ENCODE peak calls at places on chromosomes 1 and 21, in four cellular contexts. M is GM12878, B is K562, C is HCT116. Q is an unnamed sample.

GRCh38 chr1:113190930-113191329 is 117.9 kb downstream of the LRIG2 start:
- DNase-seq in B (no peak), M (no peak), C (no peak), Q (no peak)

GRCh38 chr21:46156378-46156645 is 933 bp upstream of the FTCD start:
- DNase-seq in M (no peak), C (no peak), B (no peak), Q (no peak)

GRCh38 chr1:231628207-231628876 is 1.8 kb downstream of the DISC1 start:
- DNase-seq in M (no peak), B (no peak), C (no peak), Q (no peak)

GRCh38 chr1:170296211-170296610 is 150.5 kb downstream of the NTMT2 start:
- DNase-seq in B (no peak), M (no peak), C (no peak), Q (no peak)

GRCh38 chr1:69911301-69911801 is 294.0 kb downstream of the LRRC40 start:
- DNase-seq in C (no peak), M (no peak), B (no peak), Q (no peak)

GRCh38 chr1:93716974-93717373 is 35.3 kb upstream of the BCAR3 start:
- DNase-seq in M (no peak), C (no peak), B (peak; percentile 23), Q (no peak)

GRCh38 chr1:3457910-3458621 is 3.6 kb downstream of the ARHGEF16 start:
- DNase-seq in B (no peak), M (no peak), C (no peak), Q (no peak)

GRCh38 chr1:223641523-223642039 is 23.9 kb downstream of the CAPN8 start:
- DNase-seq in C (no peak), B (no peak), M (no peak), Q (no peak)

GRCh38 chr1:216723274-216723780 is at the start of gene ESRRG:
- DNase-seq in C (no peak), M (no peak), B (no peak), Q (no peak)

GRCh38 chr1:89865498-89866385 is 44.9 kb downstream of the LRRC8D start:
- DNase-seq in B (no peak), M (no peak), C (peak; percentile 64), Q (no peak)

GRCh38 chr21:36690637-36691538 is 8.0 kb upstream of the SIM2 start:
- DNase-seq in M (no peak), C (no peak), B (no peak), Q (no peak)

GRCh38 chr1:109396971-109397370 is 747 bp downstream of the SORT1 start:
- DNase-seq in C (no peak), M (no peak), B (peak; percentile 65), Q (peak; percentile 9)

GRCh38 chr21:46081862-46082637 is 15.9 kb upstream of the COL6A2 start:
- DNase-seq in M (no peak), C (no peak), B (no peak), Q (no peak)

DNA sequence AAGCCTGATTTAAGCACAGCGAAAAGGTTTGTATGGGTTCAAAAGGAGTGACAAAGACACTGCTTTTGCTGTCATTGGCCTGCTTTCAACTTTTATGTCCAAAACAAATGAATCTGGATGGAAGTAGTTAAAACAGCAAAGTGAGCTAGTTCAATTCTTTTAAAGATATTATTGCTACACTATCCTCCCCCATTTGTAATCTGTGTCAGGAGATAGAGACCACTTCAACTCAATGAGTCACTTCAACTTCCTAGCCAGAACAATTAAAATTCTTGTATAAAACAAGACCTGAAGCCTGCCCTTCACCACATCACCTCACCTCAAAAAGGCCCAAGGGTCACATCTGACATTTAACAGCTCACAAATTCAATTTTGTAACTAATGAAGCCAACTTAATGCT is 364.1 kb upstream of the LYPLAL1 start:
- DNase-seq in M (no peak), B (no peak), C (no peak), Q (no peak)
- TF ChIP-seq JUND in M (no peak), B (no peak), C (no peak), Q (no peak)

GRCh38 chr1:195105281-195105680 is 1503.0 kb downstream of the KCNT2 start:
- DNase-seq in B (no peak), C (no peak), M (no peak), Q (no peak)
- TF ChIP-seq JUND in B (no peak), C (no peak), M (no peak), Q (no peak)

GRCh38 chr1:46611691-46612221 is 4.9 kb downstream of the MOB3C start:
- DNase-seq in B (no peak), M (no peak), C (no peak), Q (no peak)
- TF ChIP-seq JUND in B (no peak), M (no peak), C (no peak), Q (no peak)

DNA sequence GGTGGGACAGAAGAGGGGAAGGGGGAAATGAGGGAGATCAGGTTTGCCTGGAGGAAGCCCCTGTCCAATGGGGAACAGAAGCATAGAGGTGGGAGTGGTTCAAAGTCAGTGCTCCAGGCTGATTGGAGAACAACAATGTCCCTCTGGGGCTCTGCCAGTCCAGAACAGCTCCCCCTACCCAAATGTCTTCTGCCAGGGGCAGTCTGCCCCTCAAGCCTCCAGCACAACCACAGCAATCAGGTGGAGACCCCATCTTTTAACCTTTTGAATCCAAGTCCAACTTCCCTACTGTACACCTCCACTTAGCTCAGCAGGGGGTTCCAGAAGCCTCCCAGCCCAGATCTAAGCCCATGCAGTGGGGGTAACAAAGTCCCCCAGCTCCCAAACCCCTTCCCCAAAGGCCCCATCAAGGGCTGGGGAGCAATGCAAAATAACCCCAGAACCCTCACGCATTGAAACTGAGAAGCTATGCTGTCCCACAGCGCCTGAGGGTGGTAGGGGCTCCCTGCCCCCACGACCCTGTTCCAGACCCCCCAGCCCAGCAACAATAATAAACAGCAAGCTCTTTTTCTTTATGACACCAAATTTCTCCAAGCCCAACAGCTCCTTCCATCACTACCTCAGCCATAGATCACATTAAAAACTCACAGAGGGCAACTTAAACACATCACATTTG is 3.3 kb downstream of the AHDC1 start:
- DNase-seq in M (no peak), C (no peak), B (peak; percentile 38), Q (no peak)
- TF ChIP-seq JUND in M (no peak), C (no peak), B (no peak), Q (no peak)

GRCh38 chr1:235090406-235091069 is 38.1 kb downstream of the TOMM20 start:
- DNase-seq in M (no peak), B (peak; percentile 66), C (no peak), Q (no peak)
- TF ChIP-seq JUND in M (no peak), B (peak; percentile 44), C (no peak), Q (no peak)

DNA sequence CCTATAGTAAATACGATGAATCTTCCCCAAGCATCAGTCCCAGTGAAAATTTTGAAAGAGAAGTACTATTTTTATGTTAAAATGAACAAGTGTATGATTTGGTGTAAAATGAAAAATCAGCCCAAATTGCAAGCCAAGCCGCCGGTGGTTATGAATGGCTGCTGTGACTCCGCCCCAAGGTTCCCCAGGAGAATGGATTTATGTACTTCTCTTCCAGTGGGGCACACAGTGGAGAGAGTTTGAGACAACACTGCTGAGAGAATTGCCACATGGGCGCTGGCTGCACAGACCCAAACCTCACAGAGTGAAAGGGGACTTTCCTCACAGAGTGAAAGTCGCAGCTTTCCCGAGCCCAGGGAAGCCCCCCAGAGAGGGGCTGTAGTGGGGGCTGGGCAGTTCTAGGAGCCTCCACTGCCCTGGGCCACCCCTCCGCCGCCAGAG is 24.0 kb downstream of the CDK18 start:
- DNase-seq in B (no peak), M (no peak), C (no peak), Q (no peak)
- TF ChIP-seq JUND in B (no peak), M (no peak), C (no peak), Q (no peak)

GRCh38 chr1:208004851-208005250 is 93.9 kb upstream of the CD34 start:
- DNase-seq in M (no peak), B (no peak), C (no peak), Q (no peak)
- TF ChIP-seq JUND in M (no peak), B (no peak), C (no peak), Q (no peak)

GRCh38 chr1:117146570-117147340 is 25.2 kb upstream of the TRIM45 start:
- DNase-seq in B (no peak), C (peak; percentile 48), M (no peak), Q (no peak)
- TF ChIP-seq JUND in B (peak; percentile 57), C (peak; percentile 75), M (no peak), Q (no peak)

DNA sequence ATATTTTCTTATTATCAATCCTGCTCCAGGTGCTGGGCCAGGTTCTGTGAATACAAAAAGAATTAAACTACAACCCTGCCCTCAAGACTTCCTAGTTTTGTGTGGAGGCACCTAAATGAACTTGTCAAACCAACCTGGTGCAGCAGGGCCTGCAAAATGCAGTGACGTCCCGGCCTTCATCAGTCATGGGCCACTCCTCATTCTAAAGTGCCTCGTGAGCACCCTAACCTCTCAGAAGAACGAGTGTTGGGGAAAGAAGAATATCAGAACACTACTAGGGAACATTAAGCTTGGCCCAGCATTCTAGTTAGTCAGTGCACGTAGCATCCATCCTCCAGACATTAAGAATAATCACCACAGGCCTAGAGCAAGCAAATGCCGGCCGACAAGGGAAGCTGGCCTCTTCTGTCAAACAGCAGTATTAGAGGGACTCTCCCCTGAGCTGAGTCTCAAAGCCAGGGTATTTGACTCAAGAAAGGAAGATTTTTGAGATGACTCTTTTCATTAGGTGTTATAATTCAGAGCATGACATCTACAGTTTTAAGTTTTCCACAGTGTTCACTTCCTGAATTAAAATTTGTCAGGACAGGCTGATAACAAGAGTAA is 137.9 kb downstream of the SLC45A1 start:
- DNase-seq in B (no peak), C (no peak), M (no peak), Q (no peak)
- TF ChIP-seq JUND in B (no peak), C (no peak), M (no peak), Q (no peak)

GRCh38 chr1:49106438-49106837 is 329.7 kb upstream of the BEND5 start:
- DNase-seq in M (no peak), B (no peak), C (no peak), Q (no peak)

GRCh38 chr1:49098866-49099265 is 322.2 kb upstream of the BEND5 start:
- DNase-seq in B (no peak), M (no peak), C (no peak), Q (no peak)

GRCh38 chr1:49102752-49103151 is 326.1 kb upstream of the BEND5 start:
- DNase-seq in M (no peak), B (no peak), C (no peak), Q (no peak)

GRCh38 chr1:49104575-49104974 is 327.9 kb upstream of the BEND5 start:
- DNase-seq in M (no peak), B (no peak), C (no peak), Q (no peak)
- TF ChIP-seq JUND in M (no peak), B (no peak), C (no peak), Q (no peak)

Q was measured in T47D.